ENCODE peak calls at places on chromosome 15, in nine cellular contexts. Z is RWPE1, C is lung, P is AG04450, L is breast epithelium, N is caudate nucleus, F is GM23338, A is heart right ventricle, W is aorta. G is an unnamed sample.

GRCh38 chr15:84648539-84648938 is 5.5 kb downstream of the WDR73 start:
- DNase-seq in Z (no peak), C (peak), P (no peak), L (no peak), N (no peak), F (no peak), A (peak), W (peak), G (no peak)

GRCh38 chr15:74420193-74420905 is 13.4 kb downstream of the SEMA7A start:
- DNase-seq in Z (no peak), C (no peak), P (no peak), L (peak), N (no peak), F (no peak), A (peak), W (no peak), G (no peak)

GRCh38 chr15:74027688-74028087 is 33.2 kb downstream of the PML start:
- DNase-seq in Z (no peak), C (no peak), P (no peak), L (no peak), N (no peak), F (no peak), A (no peak), W (no peak), G (no peak)

GRCh38 chr15:66193066-66193465 is 60.5 kb downstream of the MEGF11 start:
- DNase-seq in Z (no peak), C (no peak), P (no peak), L (no peak), N (no peak), F (no peak), A (no peak), W (no peak), G (no peak)

GRCh38 chr15:66134284-66134683 is 119.3 kb downstream of the MEGF11 start:
- DNase-seq in Z (no peak), C (no peak), P (no peak), L (no peak), N (no peak), F (no peak), A (no peak), W (no peak), G (no peak)

GRCh38 chr15:100099976-100100375 is 241.8 kb downstream of the ADAMTS17 start:
- DNase-seq in Z (no peak), C (no peak), P (no peak), L (no peak), N (no peak), F (no peak), A (no peak), W (no peak), G (no peak)

GRCh38 chr15:74428442-74428787 is 5.3 kb downstream of the SEMA7A start:
- DNase-seq in Z (no peak), C (no peak), P (no peak), L (no peak), N (no peak), F (no peak), A (no peak), W (no peak), G (no peak)

GRCh38 chr15:78322243-78322642 is 17.9 kb upstream of the CRABP1 start:
- DNase-seq in Z (no peak), C (no peak), P (no peak), L (no peak), N (no peak), F (peak), A (peak), W (no peak), G (no peak)

GRCh38 chr15:61621146-61621545 is 392.0 kb upstream of the RORA start:
- DNase-seq in Z (peak), C (no peak), P (no peak), L (peak), N (no peak), F (peak), A (no peak), W (no peak), G (no peak)

GRCh38 chr15:53716909-53717878 is 42.3 kb downstream of the WDR72 start:
- DNase-seq in Z (peak), C (no peak), P (no peak), L (no peak), N (no peak), F (peak), A (no peak), W (no peak), G (no peak)

GRCh38 chr15:65638681-65639089 is 16.9 kb downstream of the SLC24A1 start:
- DNase-seq in Z (peak), C (no peak), P (peak), L (no peak), N (no peak), F (peak), A (peak), W (no peak), G (no peak)

GRCh38 chr15:90342655-90343054 is 9.4 kb upstream of the ZNF774 start:
- DNase-seq in Z (no peak), C (no peak), P (no peak), L (no peak), N (no peak), F (no peak), A (no peak), W (no peak), G (no peak)

GRCh38 chr15:76341366-76342045 is 4.9 kb downstream of the ISL2 start:
- DNase-seq in Z (no peak), C (no peak), P (no peak), L (no peak), N (no peak), F (peak), A (no peak), W (no peak), G (no peak)

GRCh38 chr15:62506217-62506805 is 341.2 kb upstream of the C2CD4B start:
- DNase-seq in Z (peak), C (no peak), P (peak), L (no peak), N (no peak), F (peak), A (peak), W (no peak), G (no peak)

GRCh38 chr15:57697588-57697987 is 8.9 kb upstream of the POLR2M start:
- DNase-seq in Z (no peak), C (no peak), P (no peak), L (no peak), N (no peak), F (no peak), A (no peak), W (peak), G (no peak)

GRCh38 chr15:35738370-35738769 is 192.4 kb upstream of the DPH6 start:
- DNase-seq in Z (no peak), C (no peak), P (no peak), L (no peak), N (no peak), F (peak), A (no peak), W (no peak), G (no peak)

GRCh38 chr15:57740048-57740447 is 33.5 kb downstream of the POLR2M start:
- DNase-seq in Z (no peak), C (no peak), P (no peak), L (no peak), N (no peak), F (peak), A (no peak), W (no peak), G (no peak)

GRCh38 chr15:56943398-56943797 is 25.0 kb downstream of the TCF12 start:
- DNase-seq in Z (no peak), C (no peak), P (no peak), L (no peak), N (no peak), F (no peak), A (no peak), W (no peak), G (no peak)

GRCh38 chr15:94844533-94845390 is 613.4 kb downstream of the MCTP2 start:
- DNase-seq in Z (peak), C (peak), P (no peak), L (no peak), N (no peak), F (peak), A (peak), W (peak), G (peak)

GRCh38 chr15:74137544-74137920 is 7.1 kb downstream of the ISLR2 start:
- DNase-seq in Z (no peak), C (no peak), P (no peak), L (no peak), N (no peak), F (no peak), A (no peak), W (no peak), G (no peak)

GRCh38 chr15:80480171-80480811 is 76.1 kb downstream of the ARNT2 start:
- DNase-seq in Z (no peak), C (no peak), P (no peak), L (no peak), N (no peak), F (peak), A (peak), W (peak), G (no peak)

GRCh38 chr15:84681822-84682221 is 23.8 kb upstream of the NMB start:
- DNase-seq in Z (no peak), C (no peak), P (no peak), L (no peak), N (no peak), F (no peak), A (no peak), W (no peak), G (no peak)

GRCh38 chr15:84826369-84826823 is 9.2 kb downstream of the ALPK3 start:
- DNase-seq in Z (peak), C (no peak), P (no peak), L (no peak), N (no peak), F (peak), A (no peak), W (no peak), G (no peak)

GRCh38 chr15:33722005-33722672 is 246.2 kb upstream of the CHRM5 start:
- DNase-seq in Z (no peak), C (no peak), P (no peak), L (no peak), N (no peak), F (no peak), A (no peak), W (no peak), G (no peak)

GRCh38 chr15:36282821-36283220 is 296.6 kb upstream of the CDIN1 start:
- DNase-seq in Z (no peak), C (no peak), P (no peak), L (no peak), N (no peak), F (no peak), A (no peak), W (no peak), G (no peak)

GRCh38 chr15:52228928-52229327 is 37.7 kb upstream of the GNB5 start:
- DNase-seq in Z (peak), C (no peak), P (no peak), L (no peak), N (no peak), F (peak), A (no peak), W (no peak), G (no peak)

GRCh38 chr15:30953731-30954378 is 37.6 kb downstream of the MTMR10 start:
- DNase-seq in Z (peak), C (peak), P (peak), L (no peak), N (no peak), F (no peak), A (no peak), W (no peak), G (no peak)

GRCh38 chr15:72489943-72490554 is 15.9 kb downstream of the ARIH1 start:
- DNase-seq in Z (no peak), C (no peak), P (no peak), L (no peak), N (no peak), F (no peak), A (no peak), W (no peak), G (no peak)

DNA sequence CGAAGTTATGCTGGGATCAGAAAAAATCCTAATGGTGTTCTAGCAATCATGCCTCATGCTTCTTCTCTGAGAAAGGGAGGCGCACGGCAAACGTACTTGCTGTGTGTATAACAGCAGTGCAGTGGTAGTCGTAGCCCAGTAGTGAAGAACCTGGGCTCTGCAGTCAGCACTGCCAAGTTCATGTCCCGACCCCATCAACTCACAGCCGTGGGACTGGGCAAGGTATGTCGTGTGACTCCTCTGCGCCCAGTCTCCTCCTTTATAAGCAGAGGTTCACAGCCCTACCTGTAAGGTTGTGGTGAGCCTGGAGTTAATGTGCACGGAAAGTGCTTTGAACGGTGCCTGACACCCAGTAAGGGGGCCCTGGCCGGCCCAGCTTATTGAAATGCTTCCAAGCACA is 26.7 kb downstream of the EHD4 start:
- DNase-seq in Z (no peak), C (no peak), P (no peak), L (no peak), N (no peak), F (no peak), A (no peak), W (no peak), G (no peak)
- H3K27ac ChIP-seq in Z (peak), C (peak), P (no peak), L (no peak), N (no peak), F (no peak), A (peak), W (no peak), G (no peak)

GRCh38 chr15:70197318-70197944 is 99.7 kb upstream of the TLE3 start:
- DNase-seq in Z (peak), C (no peak), P (no peak), L (no peak), N (no peak), F (no peak), A (no peak), W (no peak), G (no peak)
- H3K27ac ChIP-seq in Z (peak), C (no peak), P (peak), L (peak), N (no peak), F (no peak), A (no peak), W (no peak), G (no peak)

DNA sequence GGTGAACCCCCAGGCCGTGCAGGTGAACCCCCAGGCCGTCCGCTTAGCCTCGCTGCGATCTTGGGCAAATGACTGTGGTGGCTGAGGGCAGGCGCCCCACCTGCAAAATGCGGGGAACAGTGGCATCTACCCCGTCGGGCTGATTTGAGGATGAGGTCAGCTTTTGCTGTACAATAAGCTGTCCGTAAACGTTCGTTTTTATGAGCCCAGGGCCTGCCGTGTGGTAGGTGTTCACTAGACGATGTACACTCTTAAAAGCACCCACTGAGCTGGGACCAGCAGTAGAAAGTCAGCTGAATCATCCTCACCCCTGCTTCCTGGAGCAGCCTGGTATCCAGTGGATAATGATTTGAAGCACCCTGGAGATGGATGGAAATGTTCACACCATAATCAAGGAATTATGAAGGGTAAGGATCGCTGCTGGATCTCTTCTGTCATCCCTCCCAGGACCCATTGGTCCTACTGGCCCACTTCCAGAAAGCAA is 943 bp upstream of the PCSK6 start:
- DNase-seq in Z (no peak), C (no peak), P (no peak), L (no peak), N (no peak), F (no peak), A (no peak), W (no peak), G (no peak)
- H3K27ac ChIP-seq in Z (no peak), C (no peak), P (no peak), L (no peak), N (no peak), F (no peak), A (no peak), W (no peak), G (peak)

DNA sequence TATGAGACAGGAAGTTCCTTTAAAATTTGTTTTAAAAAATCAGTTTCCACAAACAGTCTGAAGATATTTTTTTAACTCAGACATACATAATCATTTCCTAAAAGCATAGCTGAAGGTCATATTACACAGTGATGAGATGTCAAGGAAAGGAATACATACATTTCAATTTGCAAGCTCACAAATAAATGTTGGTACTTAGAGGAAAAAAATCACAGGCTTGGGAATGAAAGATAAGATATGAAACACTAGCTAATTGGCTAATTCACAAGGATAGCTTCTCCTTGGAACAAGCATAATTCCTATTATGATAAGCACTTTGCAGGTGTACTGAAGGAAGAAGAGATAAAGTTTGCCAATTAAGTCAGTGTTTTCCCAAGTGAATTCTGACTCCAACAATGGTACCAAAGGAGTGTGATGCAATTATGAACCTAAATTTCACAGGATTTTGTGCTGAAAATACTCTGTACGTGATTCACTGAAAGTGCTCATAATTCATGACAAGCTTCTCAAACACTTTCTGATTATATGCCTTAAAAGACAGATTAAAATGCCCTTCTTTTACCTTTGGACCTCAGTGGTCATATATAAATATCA is 112.4 kb downstream of the FRMD5 start:
- DNase-seq in Z (no peak), C (no peak), P (no peak), L (no peak), N (no peak), F (no peak), A (no peak), W (no peak), G (no peak)
- H3K27ac ChIP-seq in Z (no peak), C (no peak), P (no peak), L (no peak), N (no peak), F (no peak), A (no peak), W (no peak), G (peak)

GRCh38 chr15:91867581-91868026 is 14.1 kb downstream of the SLCO3A1 start:
- DNase-seq in Z (peak), C (peak), P (peak), L (peak), N (no peak), F (peak), A (peak), W (peak), G (no peak)
- H3K27ac ChIP-seq in Z (peak), C (peak), P (peak), L (peak), N (peak), F (no peak), A (peak), W (no peak), G (peak)

DNA sequence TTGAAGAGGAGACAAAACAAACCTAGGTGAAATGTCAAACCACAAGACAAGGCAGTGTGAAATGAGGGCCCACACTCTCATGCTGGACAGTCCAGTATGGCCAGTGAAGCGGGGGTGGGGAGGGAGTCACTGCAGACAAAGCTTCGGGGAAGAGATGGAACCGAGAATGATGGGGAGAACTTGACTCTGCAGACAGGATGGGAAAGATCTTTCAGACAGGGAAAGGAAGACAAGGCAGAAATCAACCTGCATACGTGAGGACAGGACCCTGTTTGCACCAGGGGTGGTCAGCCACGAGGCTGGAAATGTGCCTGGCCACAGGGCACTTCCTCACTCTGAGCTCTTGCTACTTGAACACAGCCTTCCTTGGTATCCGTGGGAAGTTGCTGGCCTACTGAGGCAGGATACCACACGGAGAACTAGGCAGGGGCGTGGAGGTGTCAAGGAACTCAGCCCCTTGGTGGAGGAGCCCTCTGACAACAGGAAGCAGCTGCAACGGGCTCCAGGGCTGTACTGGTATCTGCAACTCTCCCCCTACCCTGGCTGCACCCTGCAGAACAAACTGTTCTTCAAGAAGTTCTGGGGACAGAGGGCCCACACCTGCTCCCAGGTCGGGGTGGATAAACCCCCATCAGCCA is 9.3 kb upstream of the SRP14 start:
- DNase-seq in Z (no peak), C (peak), P (no peak), L (no peak), N (no peak), F (no peak), A (no peak), W (peak), G (no peak)
- H3K27ac ChIP-seq in Z (peak), C (peak), P (peak), L (peak), N (peak), F (no peak), A (peak), W (no peak), G (peak)

GRCh38 chr15:97875025-97875512 is 85.4 kb upstream of the ARRDC4 start:
- DNase-seq in Z (peak), C (no peak), P (no peak), L (no peak), N (no peak), F (no peak), A (no peak), W (no peak), G (no peak)
- H3K27ac ChIP-seq in Z (peak), C (peak), P (no peak), L (no peak), N (no peak), F (no peak), A (no peak), W (no peak), G (no peak)

DNA sequence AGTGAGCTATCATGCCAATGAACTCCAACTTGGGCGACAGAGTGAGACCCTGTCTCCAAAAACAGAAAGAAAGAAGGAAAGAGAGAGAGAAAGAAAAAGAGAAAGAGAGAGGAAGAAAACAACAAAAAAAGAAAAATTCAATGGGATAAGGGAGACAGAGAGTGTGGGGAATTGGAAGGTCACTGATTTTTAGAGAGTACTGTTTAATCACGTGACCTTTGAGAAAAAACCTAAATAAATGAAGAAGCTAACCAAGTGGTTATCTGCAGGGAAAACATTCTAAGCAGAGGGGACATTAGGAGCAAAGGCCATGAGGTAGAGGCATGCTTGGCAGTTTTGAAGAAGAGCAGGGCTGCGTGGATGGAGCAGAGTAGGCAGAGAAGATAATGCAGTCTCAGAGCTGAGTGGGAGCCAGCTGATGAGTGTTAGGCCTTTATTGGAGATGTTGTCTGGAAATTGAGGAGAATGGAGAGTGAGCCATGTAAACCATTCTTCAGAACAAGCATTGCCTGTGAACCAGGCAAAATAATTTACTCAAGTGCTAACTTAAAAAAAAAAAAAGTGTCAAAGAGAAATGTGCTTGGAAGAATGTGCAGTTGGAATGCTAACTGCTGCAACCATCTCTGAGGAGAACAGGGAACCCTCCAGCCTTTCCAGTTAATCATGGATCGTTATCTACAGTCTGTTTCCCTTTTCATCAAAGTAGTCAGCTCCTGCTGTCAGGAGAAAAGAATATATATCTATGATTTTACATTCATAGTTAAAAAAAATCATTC is 377.3 kb upstream of the SEMA6D start:
- DNase-seq in Z (no peak), C (no peak), P (no peak), L (no peak), N (no peak), F (no peak), A (no peak), W (no peak), G (no peak)
- H3K27ac ChIP-seq in Z (no peak), C (no peak), P (no peak), L (no peak), N (no peak), F (no peak), A (no peak), W (no peak), G (no peak)

G was measured in substantia nigra.